ENCODE peak calls at places on chromosomes 12 and 14, in six cellular contexts. U is Caco-2; Y is GM12878; R is globus pallidus; V is naive thymus-derived CD8-positive, alpha-beta T cell; N is ecto neural progenitor cell. A is an unnamed sample.

GRCh38 chr14:102094101-102094500 is 7.3 kb upstream of the HSP90AA1 start:
- DNase-seq in R (no peak), Y (no peak), N (no peak), U (no peak), V (no peak), A (no peak)

GRCh38 chr12:116319851-116320621 is 42.5 kb upstream of the MED13L start:
- DNase-seq in U (no peak), N (no peak), Y (no peak), R (peak), V (peak), A (no peak)

GRCh38 chr14:87017335-87017734 is 975.6 kb downstream of the GALC start:
- DNase-seq in U (no peak), V (no peak), N (no peak), Y (no peak), R (no peak), A (no peak)

GRCh38 chr14:64758711-64759554 is 54.7 kb downstream of the PLEKHG3 start:
- DNase-seq in Y (no peak), N (no peak), U (peak), V (no peak), R (no peak), A (no peak)

GRCh38 chr14:74667758-74668157 is 45.1 kb downstream of the AREL1 start:
- DNase-seq in Y (no peak), R (no peak), N (no peak), U (no peak), V (no peak), A (no peak)

GRCh38 chr12:101570022-101570421 is 24.7 kb upstream of the MYBPC1 start:
- DNase-seq in N (no peak), R (peak), U (peak), Y (no peak), V (no peak), A (no peak)

GRCh38 chr12:53147181-53147580 is 33.3 kb upstream of the ZNF740 start:
- DNase-seq in R (no peak), V (no peak), N (no peak), U (no peak), Y (no peak), A (no peak)

GRCh38 chr14:61864329-61864898 is 102.2 kb downstream of the SNAPC1 start:
- DNase-seq in V (no peak), N (no peak), Y (no peak), R (no peak), U (no peak), A (no peak)

A was measured in GM06990.